ENCODE peak calls at places on chromosomes 6 and 20, in eight cellular contexts. H, Y, W, C, A, Z, K and X are unnamed samples.

GRCh38 chr6:97765480-97765879 is 482.5 kb upstream of the MMS22L start:
- DNase-seq in H (no peak), Y (no peak), W (no peak), C (no peak), A (no peak), Z (no peak), K (peak), X (no peak)

GRCh38 chr6:131073577-131073976 is 10.5 kb upstream of the EPB41L2 start:
- DNase-seq in H (no peak), Y (no peak), W (no peak), C (no peak), A (no peak), Z (no peak), K (no peak), X (no peak)

GRCh38 chr6:155284775-155285174 is 21.0 kb downstream of the CLDN20 start:
- DNase-seq in H (no peak), Y (no peak), W (no peak), C (no peak), A (no peak), Z (no peak), K (no peak), X (no peak)

GRCh38 chr6:53703047-53703446 is 37.5 kb upstream of the KLHL31 start:
- DNase-seq in H (no peak), Y (no peak), W (peak), C (no peak), A (no peak), Z (no peak), K (no peak), X (no peak)

GRCh38 chr20:62890444-62890843 is 28.8 kb upstream of the TCFL5 start:
- DNase-seq in H (no peak), Y (no peak), W (no peak), C (no peak), A (no peak), Z (no peak), K (no peak), X (no peak)

GRCh38 chr6:152952866-152953509 is 29.9 kb downstream of the FBXO5 start:
- DNase-seq in H (peak), Y (no peak), W (no peak), C (no peak), A (no peak), Z (peak), K (peak), X (no peak)

GRCh38 chr6:170153436-170154319 is 137.2 kb downstream of the DLL1 start:
- DNase-seq in H (no peak), Y (no peak), W (no peak), C (no peak), A (no peak), Z (no peak), K (no peak), X (no peak)

GRCh38 chr6:131367206-131367873 is 205.7 kb upstream of the ARG1 start:
- DNase-seq in H (no peak), Y (no peak), W (no peak), C (no peak), A (no peak), Z (no peak), K (no peak), X (no peak)

GRCh38 chr6:99951016-99951805 is 42.8 kb downstream of the MCHR2 start:
- DNase-seq in H (no peak), Y (no peak), W (no peak), C (no peak), A (no peak), Z (no peak), K (no peak), X (no peak)

GRCh38 chr6:1118287-1118647 is 193.6 kb upstream of the FOXQ1 start:
- DNase-seq in H (no peak), Y (no peak), W (no peak), C (no peak), A (no peak), Z (no peak), K (no peak), X (no peak)

GRCh38 chr6:7493866-7494265 is 47.6 kb upstream of the DSP start:
- DNase-seq in H (no peak), Y (no peak), W (no peak), C (no peak), A (no peak), Z (no peak), K (no peak), X (no peak)

GRCh38 chr6:118717106-118717505 is 65.7 kb upstream of the CEP85L start:
- DNase-seq in H (no peak), Y (no peak), W (no peak), C (no peak), A (no peak), Z (no peak), K (no peak), X (no peak)

GRCh38 chr6:24458134-24458533 is 31.2 kb downstream of the GPLD1 start:
- DNase-seq in H (no peak), Y (no peak), W (no peak), C (no peak), A (peak), Z (no peak), K (no peak), X (no peak)

GRCh38 chr6:92231220-92231701 is 1188.1 kb downstream of the EPHA7 start:
- DNase-seq in H (no peak), Y (no peak), W (peak), C (no peak), A (no peak), Z (no peak), K (no peak), X (no peak)

GRCh38 chr6:114452785-114453401 is 110.1 kb upstream of the HS3ST5 start:
- DNase-seq in H (no peak), Y (no peak), W (no peak), C (no peak), A (no peak), Z (no peak), K (no peak), X (no peak)

GRCh38 chr6:75735491-75736186 is 13.4 kb upstream of the MYO6 start:
- DNase-seq in H (no peak), Y (no peak), W (no peak), C (no peak), A (no peak), Z (no peak), K (no peak), X (no peak)

GRCh38 chr6:80348263-80348662 is 241.8 kb downstream of the BCKDHB start:
- DNase-seq in H (no peak), Y (no peak), W (no peak), C (no peak), A (no peak), Z (peak), K (no peak), X (no peak)

GRCh38 chr20:11555510-11555909 is 362.2 kb upstream of the BTBD3 start:
- DNase-seq in H (no peak), Y (no peak), W (no peak), C (no peak), A (no peak), Z (no peak), K (no peak), X (no peak)

GRCh38 chr20:62736026-62736406 is 27.4 kb downstream of the NTSR1 start:
- DNase-seq in H (no peak), Y (no peak), W (no peak), C (no peak), A (peak), Z (no peak), K (no peak), X (no peak)

GRCh38 chr6:34595332-34596090 is 39.4 kb upstream of the SPDEF start:
- DNase-seq in H (no peak), Y (no peak), W (no peak), C (no peak), A (no peak), Z (no peak), K (no peak), X (no peak)

GRCh38 chr6:1624848-1625341 is 15.2 kb downstream of the FOXC1 start:
- DNase-seq in H (peak), Y (peak), W (no peak), C (peak), A (no peak), Z (peak), K (no peak), X (no peak)

GRCh38 chr20:53883098-53883762 is 187.2 kb downstream of the BCAS1 start:
- DNase-seq in H (no peak), Y (no peak), W (no peak), C (no peak), A (peak), Z (peak), K (no peak), X (peak)

GRCh38 chr20:24016560-24016959 is 28.0 kb upstream of the GGTLC1 start:
- DNase-seq in H (no peak), Y (no peak), W (no peak), C (no peak), A (no peak), Z (no peak), K (no peak), X (no peak)

GRCh38 chr20:32589256-32589655 is 4.1 kb upstream of the NOL4L start:
- DNase-seq in H (no peak), Y (no peak), W (no peak), C (no peak), A (no peak), Z (peak), K (no peak), X (no peak)

GRCh38 chr6:85865665-85866372 is 223.1 kb upstream of the SYNCRIP start:
- DNase-seq in H (no peak), Y (peak), W (no peak), C (no peak), A (no peak), Z (peak), K (peak), X (peak)

GRCh38 chr20:17618673-17619013 is 48.8 kb downstream of the DSTN start:
- DNase-seq in H (no peak), Y (no peak), W (no peak), C (no peak), A (no peak), Z (no peak), K (no peak), X (no peak)

GRCh38 chr6:134057478-134057877 is 5.1 kb upstream of the SLC2A12 start:
- DNase-seq in H (no peak), Y (no peak), W (no peak), C (no peak), A (no peak), Z (no peak), K (no peak), X (no peak)